ENCODE peak calls at places on chromosomes 1 and 21, in four cellular contexts. T, U, Q and P are unnamed samples.

GRCh38 chr1:207817778-207818751 is 66.2 kb downstream of the CD46 start:
- DNase-seq in T (no peak), U (no peak), Q (no peak), P (no peak)

GRCh38 chr1:88655685-88656299 is 28.3 kb upstream of the PKN2 start:
- DNase-seq in T (peak), U (no peak), Q (no peak), P (no peak)

GRCh38 chr1:31183126-31183525 is 56.6 kb downstream of the NKAIN1 start:
- DNase-seq in T (no peak), U (no peak), Q (no peak), P (no peak)

GRCh38 chr1:58773406-58773840 is 10.4 kb downstream of the JUN start:
- DNase-seq in T (peak), U (peak), Q (peak), P (no peak)

GRCh38 chr21:28899744-28900143 is 92.9 kb downstream of the LTN1 start:
- DNase-seq in T (peak), U (no peak), Q (no peak), P (no peak)

GRCh38 chr1:37718181-37718900 is 26.0 kb downstream of the CDCA8 start:
- DNase-seq in T (no peak), U (no peak), Q (no peak), P (no peak)

GRCh38 chr1:179034720-179035119 is 9.0 kb downstream of the FAM20B start:
- DNase-seq in T (peak), U (no peak), Q (no peak), P (no peak)

GRCh38 chr1:39539252-39539790 is 37.3 kb downstream of the PABPC4 start:
- DNase-seq in T (peak), U (peak), Q (peak), P (no peak)

GRCh38 chr21:14949603-14950002 is 115.2 kb downstream of the NRIP1 start:
- DNase-seq in T (no peak), U (no peak), Q (no peak), P (no peak)

GRCh38 chr21:17786219-17787181 is 32.7 kb downstream of the C21orf91 start:
- DNase-seq in T (no peak), U (no peak), Q (no peak), P (no peak)

GRCh38 chr1:44733365-44733764 is 2.4 kb upstream of the RNU5D-1 start:
- DNase-seq in T (peak), U (no peak), Q (no peak), P (no peak)

GRCh38 chr1:109335091-109335490 is 28.3 kb upstream of the MYBPHL start:
- DNase-seq in T (no peak), U (no peak), Q (no peak), P (no peak)

GRCh38 chr1:156523801-156524480 is 23.4 kb upstream of the MEF2D start:
- DNase-seq in T (no peak), U (no peak), Q (no peak), P (no peak)

GRCh38 chr1:11384170-11384554 is 94.8 kb upstream of the DISP3 start:
- DNase-seq in T (no peak), U (no peak), Q (no peak), P (no peak)

GRCh38 chr1:10693497-10694273 is 102.8 kb downstream of the CASZ1 start:
- DNase-seq in T (no peak), U (no peak), Q (peak), P (peak)

GRCh38 chr1:44170281-44170823 is 28.9 kb upstream of the KLF18 start:
- DNase-seq in T (peak), U (no peak), Q (no peak), P (no peak)

GRCh38 chr1:240965581-240966091 is 353.7 kb upstream of the GREM2 start:
- DNase-seq in T (no peak), U (no peak), Q (peak), P (no peak)

GRCh38 chr1:240970253-240970652 is 358.3 kb upstream of the GREM2 start:
- DNase-seq in T (no peak), U (no peak), Q (no peak), P (no peak)

GRCh38 chr1:240968864-240969263 is 356.9 kb upstream of the GREM2 start:
- DNase-seq in T (no peak), U (no peak), Q (no peak), P (no peak)

GRCh38 chr1:240962086-240962485 is 350.1 kb upstream of the GREM2 start:
- DNase-seq in T (no peak), U (no peak), Q (no peak), P (no peak)

GRCh38 chr1:240967070-240967724 is 355.2 kb upstream of the GREM2 start:
- DNase-seq in T (no peak), U (no peak), Q (no peak), P (no peak)
- TF ChIP-seq CTCF in T (no peak), U (no peak), Q (peak), P (no peak)

DNA sequence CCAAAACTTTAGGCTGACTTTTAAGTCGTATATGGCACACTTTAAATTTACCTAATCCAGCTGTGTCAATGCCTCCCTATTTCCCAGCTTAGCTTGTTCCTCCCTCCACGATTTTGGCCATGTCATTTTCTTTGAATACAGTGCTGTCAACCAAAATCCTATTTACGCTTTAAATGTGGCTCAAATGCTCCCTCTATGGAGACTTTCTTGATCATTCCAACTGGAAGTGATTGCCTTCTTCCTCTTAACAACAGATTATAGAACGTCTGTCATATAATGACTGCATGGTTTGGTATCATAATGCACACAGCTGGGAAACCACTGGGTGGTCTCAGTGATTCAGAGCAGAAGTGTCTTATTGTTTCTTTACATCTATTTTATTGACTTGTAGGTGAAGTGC is 18.9 kb upstream of the BATF3 start:
- DNase-seq in T (peak), U (no peak), Q (no peak), P (no peak)
- TF ChIP-seq CTCF in T (peak), U (no peak), Q (no peak), P (no peak)

GRCh38 chr1:54273837-54274192 is 73.8 kb downstream of the MRPL37 start:
- DNase-seq in T (no peak), U (no peak), Q (no peak), P (no peak)

GRCh38 chr1:54274881-54275280 is 74.9 kb downstream of the MRPL37 start:
- DNase-seq in T (no peak), U (no peak), Q (no peak), P (no peak)

GRCh38 chr1:54274448-54274847 is 74.5 kb downstream of the MRPL37 start:
- DNase-seq in T (no peak), U (no peak), Q (peak), P (no peak)

GRCh38 chr1:54276617-54277450 is 76.9 kb downstream of the MRPL37 start:
- DNase-seq in T (no peak), U (no peak), Q (no peak), P (no peak)

GRCh38 chr1:54275349-54275748 is 75.4 kb downstream of the MRPL37 start:
- DNase-seq in T (peak), U (peak), Q (no peak), P (no peak)
- TF ChIP-seq CTCF in T (peak), U (no peak), Q (no peak), P (no peak)

GRCh38 chr1:154325583-154326545 is 539 bp downstream of the ATP8B2 start:
- DNase-seq in T (peak), U (peak), Q (peak), P (no peak)
- TF ChIP-seq CTCF in T (peak), U (no peak), Q (peak), P (peak)

DNA sequence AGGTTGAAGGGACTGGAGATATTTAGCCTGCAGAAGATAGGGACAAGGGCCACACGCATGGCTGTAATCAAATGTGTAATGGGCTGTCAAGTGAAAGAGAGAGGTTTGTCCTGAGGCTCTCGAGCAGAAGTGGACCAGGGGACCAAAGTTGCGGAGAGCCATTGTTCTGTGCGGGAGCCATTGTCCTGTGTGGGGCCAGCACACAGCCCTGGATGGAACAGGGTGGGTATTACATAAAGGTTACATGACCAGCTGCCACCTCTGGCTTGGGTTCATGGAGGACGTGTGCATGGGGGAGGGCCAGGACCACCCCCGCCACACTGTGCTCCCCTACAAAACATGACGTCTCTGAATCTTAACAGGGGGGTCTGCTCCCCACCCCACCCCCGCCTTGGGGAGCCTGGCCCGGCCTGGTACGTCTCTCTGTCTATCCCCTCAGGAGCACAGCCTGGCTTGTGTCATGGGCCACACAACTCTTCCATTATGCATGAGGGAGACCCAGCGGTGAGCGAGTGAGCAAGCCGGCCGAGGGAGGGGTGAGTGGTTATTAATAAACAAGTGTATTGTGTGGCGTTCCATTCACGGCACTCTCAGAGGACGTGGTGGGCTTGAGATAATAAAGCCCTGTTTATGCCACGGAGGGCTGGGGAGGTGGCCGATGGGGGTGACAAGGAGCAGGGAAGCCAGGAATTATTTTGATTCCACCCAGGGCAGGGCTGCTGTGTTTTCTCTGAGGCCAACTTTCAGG is at the start of gene NFASC:
- DNase-seq in T (no peak), U (no peak), Q (no peak), P (no peak)
- TF ChIP-seq CTCF in T (no peak), U (no peak), Q (no peak), P (no peak)

GRCh38 chr1:167122568-167122967 is 28.7 kb downstream of the STYXL2 start:
- DNase-seq in T (no peak), U (no peak), Q (no peak), P (no peak)
- TF ChIP-seq CTCF in T (no peak), U (no peak), Q (no peak), P (no peak)

GRCh38 chr21:26844258-26845065 is 747 bp downstream of the ADAMTS1 start:
- DNase-seq in T (peak), U (no peak), Q (peak), P (peak)

GRCh38 chr21:26842300-26842699 is 2.9 kb downstream of the ADAMTS1 start:
- DNase-seq in T (peak), U (no peak), Q (no peak), P (no peak)

GRCh38 chr21:26845066-26845749 is at the start of gene ADAMTS1:
- DNase-seq in T (peak), U (peak), Q (peak), P (peak)

GRCh38 chr21:26842976-26843911 is 2.0 kb downstream of the ADAMTS1 start:
- DNase-seq in T (peak), U (peak), Q (peak), P (peak)

GRCh38 chr21:26843912-26844257 is 1.3 kb downstream of the ADAMTS1 start:
- DNase-seq in T (peak), U (no peak), Q (no peak), P (no peak)
- TF ChIP-seq CTCF in T (no peak), U (no peak), Q (no peak), P (no peak)

DNA sequence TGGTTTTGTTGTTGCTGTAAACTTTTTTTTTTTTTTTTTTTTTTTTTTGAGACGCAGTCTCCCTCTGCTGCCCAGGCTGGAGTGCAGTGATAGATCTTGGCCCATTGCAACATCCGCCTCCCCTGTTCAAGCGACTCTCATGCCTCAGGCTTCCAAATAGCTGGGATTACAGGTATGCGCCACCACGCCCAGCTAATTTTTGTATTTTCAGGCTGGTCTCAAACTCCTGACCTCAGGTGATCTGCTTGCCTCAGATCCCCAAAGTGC is 78.9 kb upstream of the SLC45A1 start:
- DNase-seq in T (peak), U (peak), Q (peak), P (no peak)
- TF ChIP-seq CTCF in T (peak), U (no peak), Q (no peak), P (no peak)